ENCODE peak calls at places on chromosomes 13 and 19, in six cellular contexts. T is body of pancreas, Z is tibial artery, J is foreskin fibroblast, L is left ventricle myocardium inferior, N is brain microvascular endothelial cell. M is an unnamed sample.

GRCh38 chr13:68748038-68748437 is 1359.6 kb upstream of the ATXN8OS start:
- DNase-seq in T (no peak), Z (no peak), J (no peak), L (no peak), N (no peak), M (no peak)

GRCh38 chr19:54325631-54326030 is 12.7 kb upstream of the LILRA5 start:
- DNase-seq in T (no peak), Z (no peak), J (no peak), L (no peak), N (no peak), M (no peak)

GRCh38 chr13:59269476-59269875 is 894.3 kb downstream of the DIAPH3 start:
- DNase-seq in T (no peak), Z (no peak), J (no peak), L (no peak), N (peak), M (no peak)

GRCh38 chr19:47582320-47582909 is 9.5 kb upstream of the ZNF541 start:
- DNase-seq in T (no peak), Z (no peak), J (no peak), L (no peak), N (peak), M (peak)

GRCh38 chr13:20118268-20119140 is 42.3 kb downstream of the GJA3 start:
- DNase-seq in T (peak), Z (no peak), J (no peak), L (peak), N (no peak), M (no peak)

GRCh38 chr19:35261356-35262100 is 7.2 kb upstream of the USF2 start:
- DNase-seq in T (no peak), Z (no peak), J (no peak), L (no peak), N (no peak), M (no peak)

GRCh38 chr13:57631607-57632275 is at the start of gene PCDH17:
- DNase-seq in T (peak), Z (peak), J (no peak), L (peak), N (peak), M (no peak)

GRCh38 chr19:10293637-10294367 is 4.0 kb downstream of the ICAM5 start:
- DNase-seq in T (no peak), Z (no peak), J (no peak), L (no peak), N (no peak), M (no peak)

GRCh38 chr13:91142572-91142971 is 204.9 kb upstream of the MIR17HG start:
- DNase-seq in T (peak), Z (no peak), J (no peak), L (no peak), N (peak), M (no peak)

GRCh38 chr13:43473437-43473836 is 313.3 kb downstream of the ENOX1 start:
- DNase-seq in T (no peak), Z (no peak), J (no peak), L (no peak), N (no peak), M (no peak)

GRCh38 chr19:41883463-41883820 is 458 bp downstream of the ARHGEF1 start:
- DNase-seq in T (no peak), Z (no peak), J (no peak), L (no peak), N (no peak), M (no peak)

GRCh38 chr13:113897161-113897560 is 33.3 kb upstream of the GAS6 start:
- DNase-seq in T (no peak), Z (no peak), J (peak), L (no peak), N (peak), M (peak)

GRCh38 chr19:34851277-34851804 is 75.4 kb upstream of the ZNF30 start:
- DNase-seq in T (no peak), Z (no peak), J (no peak), L (no peak), N (no peak), M (no peak)

GRCh38 chr13:44238011-44238421 is 135.6 kb upstream of the SERP2 start:
- DNase-seq in T (no peak), Z (no peak), J (peak), L (no peak), N (no peak), M (peak)

GRCh38 chr19:5954293-5954692 is 23.6 kb downstream of the RANBP3 start:
- DNase-seq in T (no peak), Z (no peak), J (no peak), L (no peak), N (no peak), M (no peak)

GRCh38 chr13:41462427-41462826 is 5.1 kb downstream of the RGCC start:
- DNase-seq in T (no peak), Z (no peak), J (no peak), L (no peak), N (no peak), M (no peak)

GRCh38 chr13:71879129-71879535 is 12.1 kb upstream of the DACH1 start:
- DNase-seq in T (peak), Z (no peak), J (no peak), L (no peak), N (peak), M (no peak)

GRCh38 chr13:40653558-40654318 is 12.7 kb downstream of the FOXO1 start:
- DNase-seq in T (no peak), Z (no peak), J (no peak), L (no peak), N (no peak), M (peak)

GRCh38 chr13:102033719-102034446 is 368.0 kb downstream of the FGF14 start:
- DNase-seq in T (no peak), Z (no peak), J (no peak), L (no peak), N (no peak), M (no peak)

GRCh38 chr13:51326782-51327181 is 12.7 kb upstream of the SERPINE3 start:
- DNase-seq in T (no peak), Z (no peak), J (no peak), L (no peak), N (no peak), M (no peak)

GRCh38 chr19:28239270-28239669 is 973.7 kb downstream of the UQCRFS1 start:
- DNase-seq in T (no peak), Z (no peak), J (no peak), L (no peak), N (no peak), M (no peak)

GRCh38 chr13:33188093-33188882 is 97.3 kb downstream of the STARD13 start:
- DNase-seq in T (no peak), Z (no peak), J (no peak), L (no peak), N (no peak), M (no peak)

GRCh38 chr13:107210216-107211010 is 642.5 kb upstream of the ARGLU1 start:
- DNase-seq in T (no peak), Z (no peak), J (no peak), L (no peak), N (peak), M (peak)

GRCh38 chr13:108315955-108316354 is 46.4 kb downstream of the TNFSF13B start:
- DNase-seq in T (no peak), Z (no peak), J (no peak), L (no peak), N (peak), M (no peak)

GRCh38 chr19:15616627-15617270 is 1.7 kb downstream of the CYP4F8 start:
- DNase-seq in T (no peak), Z (no peak), J (no peak), L (no peak), N (no peak), M (no peak)

GRCh38 chr13:40273173-40274000 is 393.1 kb downstream of the FOXO1 start:
- DNase-seq in T (no peak), Z (no peak), J (no peak), L (no peak), N (no peak), M (no peak)

GRCh38 chr19:39696418-39696817 is 7.9 kb upstream of the LGALS14 start:
- DNase-seq in T (no peak), Z (no peak), J (no peak), L (no peak), N (no peak), M (no peak)

GRCh38 chr19:30178721-30179402 is 193.3 kb upstream of the ZNF536 start:
- DNase-seq in T (no peak), Z (no peak), J (no peak), L (no peak), N (no peak), M (no peak)

GRCh38 chr13:21330126-21330861 is 128.8 kb downstream of the ZDHHC20 start:
- DNase-seq in T (no peak), Z (no peak), J (peak), L (no peak), N (peak), M (no peak)

GRCh38 chr13:45331981-45332830 is 8.8 kb downstream of the TPT1 start:
- DNase-seq in T (no peak), Z (peak), J (peak), L (no peak), N (peak), M (peak)

GRCh38 chr13:20461481-20461859 is 64.2 kb downstream of the CRYL1 start:
- DNase-seq in T (no peak), Z (no peak), J (peak), L (no peak), N (peak), M (no peak)

GRCh38 chr13:44818016-44818415 is 171.3 kb downstream of the NUFIP1 start:
- DNase-seq in T (no peak), Z (no peak), J (no peak), L (no peak), N (no peak), M (no peak)

GRCh38 chr13:26074706-26075105 is 22.9 kb upstream of the SHISA2 start:
- DNase-seq in T (no peak), Z (no peak), J (no peak), L (no peak), N (peak), M (no peak)

GRCh38 chr19:37217533-37217854 is 520 bp upstream of the ZNF383 start:
- DNase-seq in T (no peak), Z (no peak), J (no peak), L (no peak), N (no peak), M (no peak)

GRCh38 chr19:33948651-33949335 is 152.1 kb downstream of the KCTD15 start:
- DNase-seq in T (no peak), Z (no peak), J (no peak), L (no peak), N (no peak), M (no peak)

GRCh38 chr13:21067794-21068193 is 6.4 kb upstream of the LATS2 start:
- DNase-seq in T (no peak), Z (no peak), J (no peak), L (no peak), N (no peak), M (no peak)

GRCh38 chr13:107582171-107582570 is 633.2 kb downstream of the LIG4 start:
- DNase-seq in T (no peak), Z (no peak), J (no peak), L (no peak), N (no peak), M (no peak)

GRCh38 chr19:49475995-49476880 is 2.2 kb downstream of the FLT3LG start:
- DNase-seq in T (no peak), Z (no peak), J (no peak), L (no peak), N (no peak), M (no peak)

GRCh38 chr13:97366172-97366688 is 67.7 kb upstream of the RAP2A start:
- DNase-seq in T (no peak), Z (no peak), J (no peak), L (no peak), N (no peak), M (no peak)
- TF ChIP-seq CTCF in T (no peak), Z (no peak), J (no peak), L (no peak), N (peak), M (peak)

GRCh38 chr13:80436571-80437169 is 95.7 kb upstream of the SPRY2 start:
- DNase-seq in T (no peak), Z (no peak), J (peak), L (no peak), N (no peak), M (no peak)
- H3K4me3 ChIP-seq in T (no peak), Z (no peak), J (no peak), L (no peak), N (no peak), M (no peak)

DNA sequence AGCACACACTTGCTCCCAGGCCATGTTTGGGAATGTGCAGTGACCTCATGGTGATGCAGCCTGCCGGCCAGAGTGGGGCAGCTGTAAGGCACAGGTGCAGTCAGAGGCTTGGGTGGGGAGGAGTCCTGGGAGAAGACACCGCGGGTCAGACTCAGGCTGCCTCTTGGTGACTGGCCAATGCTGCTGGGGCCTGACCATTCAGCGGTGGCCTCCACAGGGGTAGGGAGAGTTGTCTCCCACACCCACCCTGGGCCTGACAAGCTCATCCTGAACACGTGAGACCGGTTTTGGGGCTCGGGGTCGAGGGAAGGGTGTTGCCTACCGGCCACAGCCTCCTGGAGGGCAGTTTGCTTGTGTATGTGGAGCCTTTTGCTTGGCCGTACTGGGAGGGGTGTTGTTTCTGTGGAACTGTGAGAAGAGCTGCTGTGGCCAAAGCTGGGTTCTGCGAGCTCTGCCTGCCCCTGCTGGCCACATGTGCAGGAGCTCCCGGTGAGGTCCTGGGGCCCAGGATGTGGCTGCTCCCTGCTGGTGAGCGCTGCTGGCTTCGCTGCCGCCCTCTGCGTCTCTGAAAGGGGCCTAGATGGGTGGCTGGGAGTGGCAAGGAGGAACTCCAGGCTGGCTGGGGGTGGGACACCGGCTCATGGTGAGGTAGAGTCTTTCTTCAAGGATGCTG is 22.1 kb downstream of the UPF1 start:
- DNase-seq in T (no peak), Z (no peak), J (no peak), L (no peak), N (no peak), M (no peak)
- TF ChIP-seq CTCF in T (no peak), Z (no peak), J (no peak), L (no peak), N (peak), M (no peak)

GRCh38 chr13:48535791-48536190 is 2.9 kb upstream of the RCBTB2 start:
- DNase-seq in T (no peak), Z (no peak), J (no peak), L (no peak), N (no peak), M (no peak)

GRCh38 chr13:48533207-48533499 is 273 bp upstream of the RCBTB2 start:
- DNase-seq in T (no peak), Z (no peak), J (no peak), L (no peak), N (no peak), M (no peak)

GRCh38 chr13:48532473-48533206 is at the start of gene RCBTB2:
- DNase-seq in T (peak), Z (peak), J (peak), L (peak), N (peak), M (peak)

GRCh38 chr13:48534911-48535501 is 2.1 kb upstream of the RCBTB2 start:
- DNase-seq in T (no peak), Z (no peak), J (no peak), L (no peak), N (no peak), M (no peak)

DNA sequence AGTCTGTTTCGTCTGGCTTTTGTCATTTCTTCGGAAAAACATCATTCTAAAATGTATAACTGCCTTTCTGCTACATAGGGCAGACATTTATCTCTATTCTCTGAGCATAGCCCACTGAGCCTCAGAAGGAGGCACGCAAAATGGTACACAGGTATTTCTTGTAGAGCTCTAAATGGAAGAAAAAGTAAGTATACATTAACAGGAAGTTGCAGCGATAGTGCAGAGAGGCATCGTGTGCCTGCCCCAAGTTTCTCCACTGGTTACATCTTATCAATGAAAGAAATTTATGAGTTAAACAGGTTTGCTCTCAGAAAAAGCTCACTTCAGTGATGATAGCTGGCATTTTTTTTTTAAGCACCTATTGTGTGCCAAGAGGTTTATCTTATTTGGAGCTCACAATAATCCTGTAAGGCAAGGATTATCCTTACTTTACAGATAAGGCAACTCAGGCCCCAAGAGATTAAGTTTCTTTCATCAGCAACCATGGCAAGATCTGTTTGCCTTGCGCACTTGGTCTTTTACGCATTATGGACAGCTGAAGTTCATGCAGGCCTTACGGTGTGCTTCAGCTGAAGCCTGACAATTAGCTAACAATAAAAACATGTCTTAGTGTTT is 1.2 kb upstream of the RCBTB2 start:
- DNase-seq in T (no peak), Z (no peak), J (no peak), L (no peak), N (no peak), M (no peak)
- H3K4me3 ChIP-seq in T (no peak), Z (no peak), J (no peak), L (no peak), N (no peak), M (no peak)

GRCh38 chr13:24626449-24626848 is 53.8 kb upstream of the ATP12A start:
- DNase-seq in T (no peak), Z (no peak), J (no peak), L (no peak), N (no peak), M (no peak)

GRCh38 chr13:24625324-24625723 is 54.9 kb upstream of the ATP12A start:
- DNase-seq in T (no peak), Z (no peak), J (no peak), L (no peak), N (no peak), M (no peak)

GRCh38 chr13:24625870-24626419 is 54.3 kb upstream of the ATP12A start:
- DNase-seq in T (no peak), Z (no peak), J (no peak), L (no peak), N (no peak), M (no peak)

GRCh38 chr13:24627864-24628418 is 52.3 kb upstream of the ATP12A start:
- DNase-seq in T (no peak), Z (no peak), J (no peak), L (no peak), N (no peak), M (no peak)

DNA sequence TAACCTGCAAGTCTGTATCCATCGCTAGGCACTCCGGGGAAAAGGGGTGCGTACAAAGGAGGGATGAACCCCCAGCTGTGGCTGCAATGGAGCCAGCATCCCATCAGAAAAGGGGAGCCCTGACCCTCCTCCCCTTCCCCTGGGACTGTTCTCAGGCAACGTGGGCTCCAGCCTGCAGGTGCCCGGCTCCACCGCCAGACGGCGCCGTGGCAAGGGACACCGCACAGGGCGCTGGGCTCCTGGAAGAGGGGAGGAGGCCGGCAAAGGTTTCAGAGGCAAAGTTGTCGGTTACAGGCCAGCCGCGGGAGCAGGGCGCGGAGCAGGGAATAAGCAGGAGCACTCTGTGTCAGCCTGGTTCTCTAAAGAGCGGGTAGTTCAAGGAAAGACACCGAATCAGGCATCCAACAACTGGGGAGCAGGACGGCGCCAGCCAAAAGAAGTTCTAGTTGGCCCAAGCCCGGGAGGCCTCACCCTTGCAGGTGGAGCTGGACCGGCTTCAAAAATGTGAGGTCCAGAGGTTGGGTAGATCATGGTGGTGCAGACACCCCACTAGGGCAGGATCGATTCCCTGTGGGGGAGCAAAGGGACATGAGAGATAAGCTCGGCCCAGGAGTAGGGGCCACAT is 53.0 kb upstream of the ATP12A start:
- DNase-seq in T (no peak), Z (no peak), J (no peak), L (no peak), N (no peak), M (no peak)
- TF ChIP-seq CTCF in T (peak), Z (peak), J (peak), L (peak), N (peak), M (peak)

GRCh38 chr19:17406887-17407196 is 1.4 kb upstream of the BST2 start:
- DNase-seq in T (no peak), Z (no peak), J (no peak), L (no peak), N (no peak), M (no peak)
- H3K4me3 ChIP-seq in T (no peak), Z (peak), J (no peak), L (peak), N (no peak), M (no peak)